ENCODE peak calls at places on chromosomes 4 and X, in five cellular contexts. O is CD8-positive, alpha-beta memory T cell; M is RKO; V is neural crest cell; U is activated CD4-positive, alpha-beta T cell treated with anti-CD3 and anti-CD28 coated beads, Interleukin-2, amount 10 ng/mL, durations not matched to agents 7 days and 5 days. G is an unnamed sample.

GRCh38 chrX:154748712-154749339 is 2.1 kb downstream of the GAB3 start:
- DNase-seq in V (peak; percentile 38), O (peak; percentile 27), U (peak; percentile 60), M (peak; percentile 71), G (peak; percentile 70)

GRCh38 chrX:96564595-96564994 is 120.0 kb upstream of the DIAPH2 start:
- DNase-seq in O (no peak), U (no peak), V (no peak), M (peak; percentile 21), G (no peak)

GRCh38 chr4:101019941-101020401 is 327.4 kb downstream of the PPP3CA start:
- DNase-seq in U (peak; percentile 53), O (no peak), V (no peak), M (peak; percentile 28), G (peak; percentile 65)

GRCh38 chr4:141435446-141436225 is 200.7 kb upstream of the IL15 start:
- DNase-seq in M (no peak), O (no peak), V (no peak), U (no peak), G (no peak)

GRCh38 chrX:12974797-12975669 is at the start of gene TMSB4X:
- DNase-seq in O (peak; percentile 76), U (peak; percentile 85), M (peak; percentile 70), V (peak; percentile 74), G (peak; percentile 94)

GRCh38 chr4:92477309-92477708 is 173.5 kb downstream of the GRID2 start:
- DNase-seq in M (no peak), O (no peak), U (no peak), V (no peak), G (no peak)

GRCh38 chrX:107659768-107660167 is 31.5 kb downstream of the PRPS1 start:
- DNase-seq in M (peak; percentile 74), O (no peak), U (peak; percentile 25), V (no peak), G (no peak)

GRCh38 chrX:153853902-153854267 is 23.5 kb upstream of the PDZD4 start:
- DNase-seq in O (no peak), U (no peak), V (no peak), M (no peak), G (no peak)

GRCh38 chr4:128221556-128221955 is 66.1 kb downstream of the PGRMC2 start:
- DNase-seq in O (no peak), V (no peak), U (no peak), M (no peak), G (no peak)